ENCODE peak calls at places on chromosomes 12 and 14, in eight cellular contexts. B, J, E, G, A, U, Y and H are unnamed samples.

GRCh38 chr12:88763536-88764100 is 183.3 kb upstream of the KITLG start:
- DNase-seq in B (no peak), J (no peak), E (no peak), G (no peak), A (no peak), U (no peak), Y (no peak), H (no peak)

GRCh38 chr12:44794867-44795266 is 81.2 kb downstream of the NELL2 start:
- DNase-seq in B (no peak), J (no peak), E (no peak), G (no peak), A (no peak), U (no peak), Y (no peak), H (no peak)

GRCh38 chr12:85076688-85077430 is 40.7 kb downstream of the LRRIQ1 start:
- DNase-seq in B (no peak), J (peak), E (no peak), G (peak), A (peak), U (no peak), Y (no peak), H (no peak)

GRCh38 chr14:52318057-52318456 is 3.9 kb downstream of the PTGER2 start:
- DNase-seq in B (no peak), J (no peak), E (no peak), G (no peak), A (no peak), U (no peak), Y (no peak), H (no peak)

GRCh38 chr12:78359530-78359929 is 505.0 kb upstream of the SYT1 start:
- DNase-seq in B (no peak), J (peak), E (peak), G (no peak), A (no peak), U (no peak), Y (no peak), H (no peak)

GRCh38 chr12:67034110-67034879 is 234.9 kb upstream of the CAND1 start:
- DNase-seq in B (no peak), J (peak), E (no peak), G (no peak), A (no peak), U (no peak), Y (no peak), H (no peak)

GRCh38 chr14:99327458-99328250 is 55.7 kb upstream of the BCL11B start:
- DNase-seq in B (no peak), J (no peak), E (no peak), G (no peak), A (no peak), U (no peak), Y (no peak), H (peak)

GRCh38 chr12:9632766-9633165 is 25.1 kb upstream of the KLRB1 start:
- DNase-seq in B (no peak), J (no peak), E (no peak), G (no peak), A (no peak), U (no peak), Y (no peak), H (no peak)

GRCh38 chr12:6532927-6533652 is 1.2 kb upstream of the GAPDH start:
- DNase-seq in B (no peak), J (peak), E (peak), G (no peak), A (peak), U (no peak), Y (no peak), H (peak)

GRCh38 chr14:51236314-51236713 is 3.7 kb upstream of the TMX1 start:
- DNase-seq in B (no peak), J (peak), E (no peak), G (no peak), A (no peak), U (no peak), Y (no peak), H (no peak)

GRCh38 chr12:120944645-120945217 is 33.6 kb upstream of the HNF1A start:
- DNase-seq in B (peak), J (peak), E (peak), G (no peak), A (peak), U (peak), Y (peak), H (peak)

GRCh38 chr12:4270016-4270669 is 3.4 kb upstream of the CCND2 start:
- DNase-seq in B (no peak), J (no peak), E (peak), G (no peak), A (no peak), U (peak), Y (peak), H (no peak)

GRCh38 chr12:53965251-53966069 is 7.5 kb upstream of the HOXC11 start:
- DNase-seq in B (no peak), J (no peak), E (no peak), G (no peak), A (peak), U (no peak), Y (no peak), H (peak)

GRCh38 chr12:13594731-13595514 is 386.5 kb downstream of the GRIN2B start:
- DNase-seq in B (no peak), J (no peak), E (no peak), G (no peak), A (no peak), U (no peak), Y (no peak), H (no peak)

GRCh38 chr12:97005612-97006011 is 98.6 kb downstream of the NEDD1 start:
- DNase-seq in B (no peak), J (no peak), E (no peak), G (no peak), A (no peak), U (no peak), Y (no peak), H (no peak)

GRCh38 chr12:22100952-22101748 is 55.1 kb downstream of the CMAS start:
- DNase-seq in B (no peak), J (peak), E (peak), G (no peak), A (no peak), U (peak), Y (peak), H (no peak)

GRCh38 chr12:108884116-108885012 is 4.5 kb downstream of the DAO start:
- DNase-seq in B (peak), J (peak), E (peak), G (no peak), A (peak), U (peak), Y (peak), H (no peak)